ENCODE peak calls at places on chromosomes 11 and 22, in nine cellular contexts. P is heart right ventricle, S is mammary epithelial cell, E is aorta, W is SJSA1, F is adrenal gland, V is right cardiac atrium, D is GM23248, Y is psoas muscle. C is an unnamed sample. For H3K4me1, the result is how much of the 10 kb centered on the place peaks cover.

GRCh38 chr11:27497284-27497866 is 9.2 kb downstream of the LIN7C start:
- DNase-seq in P (no peak), S (peak), E (no peak), W (peak), F (no peak), V (no peak), D (peak), Y (no peak), C (no peak)

GRCh38 chr11:95715777-95716241 is 73.8 kb downstream of the FAM76B start:
- DNase-seq in P (no peak), S (peak), E (no peak), W (no peak), F (no peak), V (no peak), D (peak), Y (no peak), C (no peak)

GRCh38 chr11:88275636-88276035 is 61.9 kb downstream of the CTSC start:
- DNase-seq in P (no peak), S (peak), E (no peak), W (no peak), F (no peak), V (no peak), D (no peak), Y (no peak), C (no peak)

GRCh38 chr11:61700720-61701119 is 20.5 kb downstream of the DAGLA start:
- DNase-seq in P (no peak), S (peak), E (no peak), W (no peak), F (no peak), V (peak), D (no peak), Y (no peak), C (no peak)

GRCh38 chr11:62575156-62575555 is 1.5 kb upstream of the EEF1G start:
- DNase-seq in P (no peak), S (no peak), E (no peak), W (no peak), F (no peak), V (peak), D (peak), Y (no peak), C (no peak)

GRCh38 chr11:5865826-5866225 is 8.3 kb upstream of the OR52E8 start:
- DNase-seq in P (no peak), S (peak), E (no peak), W (no peak), F (no peak), V (no peak), D (no peak), Y (no peak), C (no peak)

GRCh38 chr11:8328231-8328794 is 64.6 kb upstream of the LMO1 start:
- DNase-seq in P (no peak), S (no peak), E (peak), W (no peak), F (no peak), V (no peak), D (no peak), Y (no peak), C (no peak)

GRCh38 chr11:113417428-113417827 is 29.8 kb downstream of the ANKK1 start:
- DNase-seq in P (no peak), S (no peak), E (no peak), W (no peak), F (no peak), V (no peak), D (no peak), Y (no peak), C (no peak)

GRCh38 chr11:114282488-114282887 is 13.7 kb upstream of the NNMT start:
- DNase-seq in P (no peak), S (no peak), E (no peak), W (no peak), F (no peak), V (no peak), D (no peak), Y (no peak), C (no peak)

GRCh38 chr11:1737080-1737757 is 13.2 kb downstream of the IFITM10 start:
- DNase-seq in P (no peak), S (no peak), E (peak), W (no peak), F (peak), V (no peak), D (no peak), Y (no peak), C (no peak)

GRCh38 chr22:22033803-22034468 is 51.3 kb upstream of the TOP3B start:
- DNase-seq in P (no peak), S (no peak), E (no peak), W (no peak), F (no peak), V (no peak), D (no peak), Y (no peak), C (no peak)

GRCh38 chr11:128483211-128483788 is 104.1 kb downstream of the ETS1 start:
- DNase-seq in P (no peak), S (no peak), E (no peak), W (no peak), F (no peak), V (no peak), D (no peak), Y (no peak), C (no peak)

GRCh38 chr22:20009018-20009482 is 7.6 kb downstream of the ARVCF start:
- DNase-seq in P (no peak), S (no peak), E (peak), W (no peak), F (no peak), V (peak), D (no peak), Y (no peak), C (no peak)

GRCh38 chr11:876550-876949 is 33.9 kb downstream of the TSPAN4 start:
- DNase-seq in P (peak), S (no peak), E (no peak), W (no peak), F (peak), V (peak), D (peak), Y (peak), C (no peak)

GRCh38 chr11:124983674-124984511 is 29.9 kb downstream of the CCDC15 start:
- DNase-seq in P (no peak), S (no peak), E (no peak), W (no peak), F (no peak), V (peak), D (no peak), Y (no peak), C (no peak)

GRCh38 chr22:28800308-28801041 is at the start of gene XBP1:
- DNase-seq in P (peak), S (peak), E (peak), W (peak), F (peak), V (peak), D (peak), Y (peak), C (peak)

GRCh38 chr11:34953955-34954354 is 37.5 kb downstream of the PDHX start:
- DNase-seq in P (no peak), S (no peak), E (no peak), W (no peak), F (no peak), V (no peak), D (peak), Y (no peak), C (no peak)

GRCh38 chr11:33694346-33695050 is 6.1 kb downstream of the C11orf91 start:
- DNase-seq in P (no peak), S (no peak), E (no peak), W (no peak), F (no peak), V (no peak), D (no peak), Y (no peak), C (no peak)

GRCh38 chr11:46616551-46617450 is at the start of gene HARBI1:
- DNase-seq in P (peak), S (peak), E (peak), W (peak), F (peak), V (peak), D (peak), Y (peak), C (peak)

GRCh38 chr11:27287205-27287604 is 75.8 kb downstream of the CCDC34 start:
- DNase-seq in P (no peak), S (no peak), E (no peak), W (no peak), F (no peak), V (no peak), D (no peak), Y (no peak), C (no peak)

GRCh38 chr11:46238967-46239800 is 38.3 kb upstream of the CREB3L1 start:
- DNase-seq in P (peak), S (peak), E (peak), W (peak), F (peak), V (peak), D (peak), Y (peak), C (peak)

GRCh38 chr11:57395905-57396623 is 5.6 kb upstream of the PRG2 start:
- DNase-seq in P (no peak), S (no peak), E (no peak), W (no peak), F (no peak), V (no peak), D (no peak), Y (no peak), C (no peak)

GRCh38 chr22:36586852-36587251 is 57.9 kb upstream of the EIF3D start:
- DNase-seq in P (no peak), S (no peak), E (no peak), W (no peak), F (no peak), V (no peak), D (no peak), Y (no peak), C (no peak)

GRCh38 chr11:61911701-61912529 is 5.5 kb downstream of the RAB3IL1 start:
- DNase-seq in P (peak), S (no peak), E (peak), W (no peak), F (peak), V (peak), D (no peak), Y (no peak), C (no peak)

GRCh38 chr22:49950396-49950994 is 10.1 kb upstream of the PIM3 start:
- DNase-seq in P (no peak), S (no peak), E (no peak), W (no peak), F (no peak), V (no peak), D (no peak), Y (no peak), C (no peak)

GRCh38 chr11:1202154-1202775 is 20.6 kb upstream of the MUC5B start:
- DNase-seq in P (no peak), S (no peak), E (peak), W (no peak), F (no peak), V (peak), D (peak), Y (peak), C (no peak)

GRCh38 chr11:129975543-129975942 is 27.1 kb downstream of the PRDM10 start:
- DNase-seq in P (no peak), S (no peak), E (no peak), W (no peak), F (no peak), V (no peak), D (no peak), Y (no peak), C (no peak)

GRCh38 chr22:50318698-50319411 is 8.0 kb downstream of the DENND6B start:
- DNase-seq in P (no peak), S (no peak), E (no peak), W (no peak), F (no peak), V (no peak), D (no peak), Y (no peak), C (no peak)

GRCh38 chr11:11731311-11732083 is 109.7 kb upstream of the GALNT18 start:
- DNase-seq in P (no peak), S (peak), E (no peak), W (peak), F (peak), V (no peak), D (peak), Y (no peak), C (no peak)

GRCh38 chr11:19814421-19814820 is 101.8 kb downstream of the NAV2 start:
- DNase-seq in P (no peak), S (no peak), E (no peak), W (no peak), F (no peak), V (no peak), D (no peak), Y (no peak), C (no peak)
- H3K4me1 ChIP-seq in P (under half), S (under half), E (under half), W (under half), F (under half), V (under half), D (under half), Y (half or more), C (under half)

GRCh38 chr11:102798012-102798746 is at the start of gene MMP1:
- DNase-seq in P (no peak), S (peak), E (no peak), W (no peak), F (no peak), V (no peak), D (peak), Y (no peak), C (no peak)
- H3K27ac ChIP-seq in P (no peak), S (no peak), E (no peak), W (no peak), F (no peak), V (no peak), D (peak), Y (no peak), C (no peak)

DNA sequence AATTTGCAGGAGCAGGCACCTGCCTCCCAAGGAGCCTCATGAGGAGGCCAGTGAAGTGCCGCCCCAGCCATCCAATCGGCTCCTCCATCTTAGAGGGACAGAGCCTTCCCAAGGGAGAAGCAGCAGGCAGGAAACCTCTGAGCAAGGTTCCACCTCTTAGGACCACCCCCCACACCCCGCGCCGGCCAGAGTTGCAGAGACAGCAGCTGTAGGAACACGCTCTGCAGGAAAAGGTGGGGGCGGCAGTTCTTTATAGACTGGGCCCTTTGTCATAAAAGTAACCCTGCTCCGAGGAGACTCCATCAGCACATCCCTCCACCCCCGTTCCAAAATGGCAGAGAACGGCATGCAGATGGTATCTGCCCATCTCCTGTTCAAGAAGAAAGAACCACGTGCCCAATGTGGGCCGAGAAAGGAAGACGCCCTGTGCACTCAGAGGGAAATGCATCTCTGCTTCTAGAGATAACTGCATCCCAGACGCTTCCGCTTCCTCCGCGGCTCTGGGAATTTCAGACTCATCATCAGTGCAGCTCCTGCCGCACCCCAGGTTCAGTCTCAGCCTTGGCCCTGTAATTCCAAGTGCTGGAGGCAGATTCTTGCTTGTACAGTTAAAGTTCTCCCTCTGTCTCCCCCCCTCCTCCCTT is 98.5 kb downstream of the SPATA19 start:
- DNase-seq in P (no peak), S (no peak), E (no peak), W (no peak), F (no peak), V (no peak), D (no peak), Y (no peak), C (no peak)
- H3K4me3 ChIP-seq in P (no peak), S (no peak), E (no peak), W (no peak), F (no peak), V (no peak), D (no peak), Y (no peak), C (no peak)

GRCh38 chr11:112277937-112278336 is 17.3 kb upstream of the PLET1 start:
- DNase-seq in P (no peak), S (no peak), E (no peak), W (no peak), F (no peak), V (no peak), D (peak), Y (no peak), C (no peak)

GRCh38 chr11:112280268-112281126 is 19.8 kb upstream of the PLET1 start:
- DNase-seq in P (peak), S (peak), E (no peak), W (peak), F (peak), V (no peak), D (peak), Y (peak), C (peak)

GRCh38 chr11:112279901-112280267 is 19.2 kb upstream of the PLET1 start:
- DNase-seq in P (peak), S (peak), E (peak), W (no peak), F (peak), V (peak), D (peak), Y (peak), C (peak)

GRCh38 chr11:112277029-112277428 is 16.4 kb upstream of the PLET1 start:
- DNase-seq in P (no peak), S (no peak), E (no peak), W (no peak), F (no peak), V (no peak), D (no peak), Y (no peak), C (no peak)

DNA sequence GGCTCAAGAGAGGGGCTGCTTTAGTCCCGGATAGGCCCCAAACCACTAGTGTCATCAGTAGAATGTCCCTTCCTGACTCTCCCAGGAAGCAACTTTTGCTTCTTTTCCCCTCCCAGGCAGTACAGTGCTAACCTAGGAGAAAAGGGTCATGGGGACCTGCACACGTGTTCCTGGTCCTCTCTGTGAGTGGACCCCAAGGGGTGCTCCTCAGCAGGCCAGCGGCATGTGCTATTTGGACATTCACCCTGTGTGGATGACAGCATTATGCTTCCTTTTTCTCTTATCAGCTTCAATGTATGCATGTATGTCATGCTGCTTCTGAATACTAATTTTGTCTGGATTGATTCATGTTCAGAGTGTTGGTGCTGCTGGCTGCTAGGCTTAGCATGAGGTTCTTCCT is 18.1 kb upstream of the PLET1 start:
- DNase-seq in P (no peak), S (no peak), E (no peak), W (no peak), F (no peak), V (no peak), D (no peak), Y (no peak), C (no peak)
- H3K4me1 ChIP-seq in P (under half), S (under half), E (under half), W (under half), F (under half), V (under half), D (under half), Y (under half), C (under half)